ENCODE peak calls at places on chromosomes 12 and 14, in six cellular contexts. K is AG09319, O is cerebellar nuclear complex, P is HS-5, M is NCI-H1105 treated with DMSO at 0.1 percent for 48 hours, L is T-cell. R is an unnamed sample.

GRCh38 chr12:91654087-91654486 is 471.5 kb upstream of the DCN start:
- DNase-seq in K (no peak), O (no peak), P (no peak), M (no peak), L (no peak), R (no peak)

GRCh38 chr14:75277796-75278421 is 719 bp upstream of the FOS start:
- DNase-seq in K (no peak), O (no peak), P (no peak), M (peak), L (no peak), R (no peak)

GRCh38 chr12:56724660-56724988 is 475 bp downstream of the NACA start:
- DNase-seq in K (no peak), O (no peak), P (no peak), M (no peak), L (no peak), R (no peak)

GRCh38 chr12:96811083-96811482 is 96.0 kb upstream of the NEDD1 start:
- DNase-seq in K (no peak), O (no peak), P (peak), M (no peak), L (no peak), R (no peak)

GRCh38 chr14:74835607-74836250 is 40.2 kb downstream of the PROX2 start:
- DNase-seq in K (no peak), O (no peak), P (no peak), M (no peak), L (no peak), R (no peak)

GRCh38 chr12:7162691-7163114 is 26.8 kb upstream of the PEX5 start:
- DNase-seq in K (no peak), O (no peak), P (no peak), M (peak), L (peak), R (peak)

GRCh38 chr12:92502417-92503028 is 200.3 kb upstream of the PLEKHG7 start:
- DNase-seq in K (no peak), O (peak), P (no peak), M (no peak), L (no peak), R (no peak)

GRCh38 chr12:19431407-19432308 is 7.6 kb upstream of the AEBP2 start:
- DNase-seq in K (peak), O (no peak), P (peak), M (peak), L (no peak), R (no peak)

GRCh38 chr14:63650336-63650952 is 8.8 kb upstream of the WDR89 start:
- DNase-seq in K (no peak), O (no peak), P (no peak), M (no peak), L (peak), R (peak)

GRCh38 chr12:122950276-122950675 is 16.0 kb downstream of the ABCB9 start:
- DNase-seq in K (no peak), O (no peak), P (no peak), M (no peak), L (no peak), R (no peak)

GRCh38 chr12:87827638-87828264 is 201.4 kb downstream of the C12orf50 start:
- DNase-seq in K (no peak), O (no peak), P (peak), M (no peak), L (no peak), R (no peak)

GRCh38 chr14:94582851-94583250 is 1.6 kb downstream of the SERPINA5 start:
- DNase-seq in K (no peak), O (no peak), P (no peak), M (no peak), L (no peak), R (no peak)

GRCh38 chr12:58588771-58589170 is 331.5 kb downstream of the LRIG3 start:
- DNase-seq in K (no peak), O (no peak), P (no peak), M (no peak), L (no peak), R (no peak)

GRCh38 chr12:6766651-6767300 is 613 bp downstream of the PTMS start:
- DNase-seq in K (no peak), O (peak), P (no peak), M (peak), L (no peak), R (peak)

GRCh38 chr14:99351166-99352007 is 79.4 kb upstream of the BCL11B start:
- DNase-seq in K (no peak), O (no peak), P (no peak), M (no peak), L (no peak), R (no peak)

GRCh38 chr12:116759783-116760581 is 21.9 kb downstream of the RNFT2 start:
- DNase-seq in K (no peak), O (no peak), P (no peak), M (no peak), L (peak), R (no peak)

GRCh38 chr14:68741839-68742470 is 50.9 kb downstream of the ZFP36L1 start:
- DNase-seq in K (no peak), O (no peak), P (no peak), M (no peak), L (no peak), R (no peak)

GRCh38 chr14:46973295-46973694 is 321.7 kb upstream of the RPL10L start:
- DNase-seq in K (no peak), O (no peak), P (no peak), M (no peak), L (no peak), R (no peak)

GRCh38 chr12:88393017-88393767 is 187.1 kb downstream of the KITLG start:
- DNase-seq in K (no peak), O (no peak), P (no peak), M (no peak), L (no peak), R (no peak)

GRCh38 chr14:66464261-66464660 is 21.9 kb upstream of the CCDC196 start:
- DNase-seq in K (no peak), O (no peak), P (no peak), M (no peak), L (no peak), R (no peak)

R was measured in NCI-H2029.